ENCODE peak calls at places on chromosomes 13 and 19, in six cellular contexts. One of them, this sample, is unnamed.

GRCh38 chr19:3383121-3383722 is 16.8 kb downstream of the NFIC start:
- DNase-seq in CD4-positive, alpha-beta memory T cell: no peak
- DNase-seq in astrocyte: no peak
- DNase-seq in tibial artery: peak
- DNase-seq in substantia nigra: no peak
- DNase-seq in suprapubic skin: no peak
- DNase-seq in this sample: no peak

GRCh38 chr13:41696163-41697003 is 239.0 kb downstream of the RGCC start:
- DNase-seq in tibial artery: no peak
- DNase-seq in CD4-positive, alpha-beta memory T cell: no peak
- DNase-seq in astrocyte: peak
- DNase-seq in substantia nigra: no peak
- DNase-seq in suprapubic skin: no peak
- DNase-seq in this sample: peak

GRCh38 chr13:113941571-113942191 is 32.2 kb downstream of the C13orf46 start:
- DNase-seq in tibial artery: peak
- DNase-seq in suprapubic skin: peak
- DNase-seq in substantia nigra: no peak
- DNase-seq in astrocyte: peak
- DNase-seq in CD4-positive, alpha-beta memory T cell: no peak
- DNase-seq in this sample: peak

GRCh38 chr19:15015946-15016542 is 33.2 kb upstream of the CASP14 start:
- DNase-seq in astrocyte: no peak
- DNase-seq in CD4-positive, alpha-beta memory T cell: no peak
- DNase-seq in suprapubic skin: no peak
- DNase-seq in tibial artery: no peak
- DNase-seq in substantia nigra: no peak
- DNase-seq in this sample: no peak

GRCh38 chr13:104106705-104107393 is 1040.6 kb upstream of the SLC10A2 start:
- DNase-seq in tibial artery: no peak
- DNase-seq in CD4-positive, alpha-beta memory T cell: no peak
- DNase-seq in substantia nigra: no peak
- DNase-seq in astrocyte: peak
- DNase-seq in suprapubic skin: no peak
- DNase-seq in this sample: peak

GRCh38 chr13:66501187-66501586 is 728.9 kb downstream of the PCDH9 start:
- DNase-seq in suprapubic skin: no peak
- DNase-seq in substantia nigra: no peak
- DNase-seq in tibial artery: no peak
- DNase-seq in astrocyte: peak
- DNase-seq in CD4-positive, alpha-beta memory T cell: no peak
- DNase-seq in this sample: peak

GRCh38 chr13:46757640-46758039 is 39.3 kb downstream of the ESD start:
- DNase-seq in tibial artery: no peak
- DNase-seq in CD4-positive, alpha-beta memory T cell: no peak
- DNase-seq in suprapubic skin: no peak
- DNase-seq in astrocyte: no peak
- DNase-seq in substantia nigra: no peak
- DNase-seq in this sample: no peak

GRCh38 chr13:114099191-114099590 is 33.2 kb downstream of the RASA3 start:
- DNase-seq in suprapubic skin: peak
- DNase-seq in astrocyte: peak
- DNase-seq in CD4-positive, alpha-beta memory T cell: no peak
- DNase-seq in substantia nigra: peak
- DNase-seq in tibial artery: peak
- DNase-seq in this sample: peak

GRCh38 chr19:17796838-17797168 is 1.9 kb downstream of the B3GNT3 start:
- DNase-seq in tibial artery: no peak
- DNase-seq in substantia nigra: no peak
- DNase-seq in CD4-positive, alpha-beta memory T cell: no peak
- DNase-seq in suprapubic skin: no peak
- DNase-seq in astrocyte: no peak
- DNase-seq in this sample: no peak

GRCh38 chr13:72920097-72920496 is 138.2 kb downstream of the PIBF1 start:
- DNase-seq in CD4-positive, alpha-beta memory T cell: no peak
- DNase-seq in tibial artery: no peak
- DNase-seq in suprapubic skin: no peak
- DNase-seq in substantia nigra: no peak
- DNase-seq in astrocyte: peak
- DNase-seq in this sample: no peak

GRCh38 chr13:71727036-71727435 is 140.0 kb downstream of the DACH1 start:
- DNase-seq in CD4-positive, alpha-beta memory T cell: no peak
- DNase-seq in substantia nigra: no peak
- DNase-seq in tibial artery: no peak
- DNase-seq in astrocyte: no peak
- DNase-seq in suprapubic skin: no peak
- DNase-seq in this sample: no peak

GRCh38 chr13:59415498-59415897 is 748.2 kb downstream of the DIAPH3 start:
- DNase-seq in substantia nigra: no peak
- DNase-seq in astrocyte: no peak
- DNase-seq in tibial artery: no peak
- DNase-seq in suprapubic skin: no peak
- DNase-seq in CD4-positive, alpha-beta memory T cell: no peak
- DNase-seq in this sample: no peak

GRCh38 chr13:110323172-110323851 is 16.2 kb downstream of the COL4A2 start:
- DNase-seq in substantia nigra: no peak
- DNase-seq in CD4-positive, alpha-beta memory T cell: no peak
- DNase-seq in tibial artery: peak
- DNase-seq in astrocyte: peak
- DNase-seq in suprapubic skin: no peak
- DNase-seq in this sample: peak

GRCh38 chr19:4506449-4507149 is 11.7 kb downstream of the PLIN4 start:
- DNase-seq in astrocyte: peak
- DNase-seq in substantia nigra: no peak
- DNase-seq in tibial artery: no peak
- DNase-seq in CD4-positive, alpha-beta memory T cell: no peak
- DNase-seq in suprapubic skin: no peak
- DNase-seq in this sample: peak

GRCh38 chr13:47426126-47426849 is 529.4 kb upstream of the HTR2A start:
- DNase-seq in suprapubic skin: peak
- DNase-seq in CD4-positive, alpha-beta memory T cell: no peak
- DNase-seq in astrocyte: peak
- DNase-seq in substantia nigra: no peak
- DNase-seq in tibial artery: peak
- DNase-seq in this sample: peak

GRCh38 chr13:83546476-83546875 is 335.8 kb downstream of the SLITRK1 start:
- DNase-seq in suprapubic skin: no peak
- DNase-seq in astrocyte: peak
- DNase-seq in CD4-positive, alpha-beta memory T cell: no peak
- DNase-seq in substantia nigra: no peak
- DNase-seq in tibial artery: no peak
- DNase-seq in this sample: no peak

GRCh38 chr19:17755977-17756670 is 4.8 kb downstream of the FCHO1 start:
- DNase-seq in tibial artery: no peak
- DNase-seq in suprapubic skin: no peak
- DNase-seq in CD4-positive, alpha-beta memory T cell: peak
- DNase-seq in substantia nigra: peak
- DNase-seq in astrocyte: peak
- DNase-seq in this sample: peak

GRCh38 chr13:101455863-101456262 is 3.4 kb downstream of the ITGBL1 start:
- DNase-seq in suprapubic skin: no peak
- DNase-seq in astrocyte: peak
- DNase-seq in substantia nigra: no peak
- DNase-seq in CD4-positive, alpha-beta memory T cell: no peak
- DNase-seq in tibial artery: no peak
- DNase-seq in this sample: peak

GRCh38 chr13:114339779-114340534 is 25.7 kb downstream of the CHAMP1 start:
- DNase-seq in substantia nigra: no peak
- DNase-seq in tibial artery: no peak
- DNase-seq in CD4-positive, alpha-beta memory T cell: peak
- DNase-seq in suprapubic skin: no peak
- DNase-seq in astrocyte: no peak
- DNase-seq in this sample: peak

GRCh38 chr19:56423276-56423984 is 19.3 kb downstream of the ZNF583 start:
- DNase-seq in substantia nigra: no peak
- DNase-seq in astrocyte: no peak
- DNase-seq in CD4-positive, alpha-beta memory T cell: no peak
- DNase-seq in tibial artery: no peak
- DNase-seq in suprapubic skin: no peak
- DNase-seq in this sample: peak

GRCh38 chr13:40101708-40102359 is 446.4 kb downstream of the COG6 start:
- DNase-seq in substantia nigra: no peak
- DNase-seq in suprapubic skin: no peak
- DNase-seq in astrocyte: no peak
- DNase-seq in tibial artery: no peak
- DNase-seq in CD4-positive, alpha-beta memory T cell: no peak
- DNase-seq in this sample: no peak

DNA sequence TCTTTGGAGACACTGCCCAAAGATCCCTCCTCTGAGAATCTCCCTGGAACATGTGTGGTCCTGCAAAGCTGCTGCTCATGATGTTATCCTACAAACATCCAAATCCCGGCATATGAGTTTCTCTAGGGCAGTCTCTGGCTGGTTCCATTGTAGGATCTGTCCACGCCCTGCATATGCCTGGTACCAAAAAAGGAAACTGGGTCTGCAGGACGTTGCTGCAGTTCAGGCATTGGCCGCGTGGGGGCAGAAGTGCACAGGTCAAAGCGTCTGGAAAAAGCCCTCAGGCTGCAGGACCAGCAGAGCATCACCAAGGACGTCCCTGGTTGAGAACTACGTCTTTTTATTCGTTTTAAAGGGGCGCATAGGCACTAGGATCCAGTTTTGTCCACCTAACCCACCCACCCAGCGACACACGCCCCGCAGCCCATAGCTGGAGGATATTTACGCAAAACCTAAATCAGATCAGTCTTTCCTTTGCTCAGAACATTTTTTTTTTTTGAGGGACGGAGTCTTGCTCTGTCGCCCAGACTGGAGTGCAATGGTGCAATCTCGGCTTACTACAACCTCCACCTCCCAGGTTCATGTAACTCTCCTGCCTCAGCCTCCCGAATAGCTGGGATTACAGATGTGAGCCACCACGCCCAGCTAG is 12.9 kb upstream of the ZNF564 start:
- DNase-seq in CD4-positive, alpha-beta memory T cell: peak
- DNase-seq in astrocyte: peak
- DNase-seq in tibial artery: peak
- DNase-seq in substantia nigra: peak
- DNase-seq in suprapubic skin: peak
- DNase-seq in this sample: peak
- H3K27ac ChIP-seq in CD4-positive, alpha-beta memory T cell: no peak
- H3K27ac ChIP-seq in astrocyte: no peak
- H3K27ac ChIP-seq in tibial artery: no peak
- H3K27ac ChIP-seq in substantia nigra: peak
- H3K27ac ChIP-seq in suprapubic skin: no peak
- H3K27ac ChIP-seq in this sample: no peak

GRCh38 chr19:47600246-47601179 is 8.4 kb upstream of the BICRA start:
- DNase-seq in CD4-positive, alpha-beta memory T cell: peak
- DNase-seq in astrocyte: peak
- DNase-seq in tibial artery: peak
- DNase-seq in substantia nigra: peak
- DNase-seq in suprapubic skin: peak
- DNase-seq in this sample: peak

GRCh38 chr19:47601180-47601904 is 7.6 kb upstream of the BICRA start:
- DNase-seq in suprapubic skin: no peak
- DNase-seq in substantia nigra: no peak
- DNase-seq in tibial artery: no peak
- DNase-seq in astrocyte: no peak
- DNase-seq in CD4-positive, alpha-beta memory T cell: no peak
- DNase-seq in this sample: no peak

GRCh38 chr19:47593860-47594259 is 15.1 kb upstream of the BICRA start:
- DNase-seq in astrocyte: no peak
- DNase-seq in CD4-positive, alpha-beta memory T cell: no peak
- DNase-seq in suprapubic skin: no peak
- DNase-seq in tibial artery: no peak
- DNase-seq in substantia nigra: no peak
- DNase-seq in this sample: no peak

GRCh38 chr19:47595937-47596336 is 13.0 kb upstream of the BICRA start:
- DNase-seq in astrocyte: no peak
- DNase-seq in tibial artery: no peak
- DNase-seq in suprapubic skin: no peak
- DNase-seq in CD4-positive, alpha-beta memory T cell: no peak
- DNase-seq in substantia nigra: no peak
- DNase-seq in this sample: no peak

DNA sequence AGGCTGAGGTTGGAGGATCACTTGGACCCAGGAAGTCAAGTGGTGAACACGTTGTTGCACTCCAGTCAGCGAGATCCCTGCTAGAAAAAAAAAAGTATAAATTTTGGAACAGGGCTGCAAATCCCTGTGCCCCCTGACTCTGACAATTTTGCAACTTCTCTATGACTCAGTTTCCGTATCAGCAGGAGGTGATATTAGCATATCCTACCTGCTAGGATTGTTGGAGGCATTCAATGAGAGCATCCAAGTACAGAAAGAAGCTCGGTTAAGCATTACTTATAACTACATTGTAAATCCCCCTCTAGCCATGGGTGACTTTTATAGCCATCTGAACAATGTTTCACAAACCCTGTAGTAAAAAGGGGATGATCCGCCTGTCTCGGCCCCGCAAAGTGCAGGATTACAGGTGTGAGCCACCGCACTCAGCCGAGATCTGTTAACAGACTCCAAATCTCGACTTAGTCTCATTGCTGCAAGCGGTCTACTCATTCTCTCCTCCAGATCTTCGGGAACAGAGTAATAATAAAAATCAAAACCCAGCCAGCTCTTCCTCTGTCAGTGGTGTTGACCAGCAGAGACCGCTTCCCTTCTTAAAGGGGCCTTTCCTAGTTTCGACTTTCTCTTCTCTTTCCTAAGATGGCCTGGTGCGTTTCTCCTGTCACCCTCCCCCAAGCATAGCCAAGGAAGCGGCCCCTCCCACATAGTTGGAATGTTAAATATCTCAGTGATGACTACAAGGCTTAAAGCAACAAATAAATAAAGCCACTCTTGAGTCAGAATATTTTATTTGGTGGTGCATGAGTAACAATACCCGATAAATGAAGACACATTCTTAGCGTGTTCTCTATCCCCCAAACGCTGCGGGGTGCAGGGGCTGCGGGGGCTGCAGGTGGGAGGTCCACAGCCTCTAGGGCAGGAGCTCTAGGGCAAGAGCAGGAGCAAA is 10.3 kb upstream of the BICRA start:
- DNase-seq in tibial artery: peak
- DNase-seq in CD4-positive, alpha-beta memory T cell: no peak
- DNase-seq in suprapubic skin: peak
- DNase-seq in substantia nigra: no peak
- DNase-seq in astrocyte: peak
- DNase-seq in this sample: peak
- H3K27ac ChIP-seq in tibial artery: peak
- H3K27ac ChIP-seq in CD4-positive, alpha-beta memory T cell: no peak
- H3K27ac ChIP-seq in suprapubic skin: peak
- H3K27ac ChIP-seq in substantia nigra: peak
- H3K27ac ChIP-seq in astrocyte: peak
- H3K27ac ChIP-seq in this sample: peak

GRCh38 chr13:57740719-57741118 is 109.2 kb downstream of the PCDH17 start:
- DNase-seq in suprapubic skin: no peak
- DNase-seq in substantia nigra: peak
- DNase-seq in astrocyte: peak
- DNase-seq in tibial artery: no peak
- DNase-seq in CD4-positive, alpha-beta memory T cell: no peak
- DNase-seq in this sample: peak
- H3K27ac ChIP-seq in suprapubic skin: no peak
- H3K27ac ChIP-seq in substantia nigra: no peak
- H3K27ac ChIP-seq in astrocyte: no peak
- H3K27ac ChIP-seq in tibial artery: no peak
- H3K27ac ChIP-seq in CD4-positive, alpha-beta memory T cell: no peak
- H3K27ac ChIP-seq in this sample: no peak

DNA sequence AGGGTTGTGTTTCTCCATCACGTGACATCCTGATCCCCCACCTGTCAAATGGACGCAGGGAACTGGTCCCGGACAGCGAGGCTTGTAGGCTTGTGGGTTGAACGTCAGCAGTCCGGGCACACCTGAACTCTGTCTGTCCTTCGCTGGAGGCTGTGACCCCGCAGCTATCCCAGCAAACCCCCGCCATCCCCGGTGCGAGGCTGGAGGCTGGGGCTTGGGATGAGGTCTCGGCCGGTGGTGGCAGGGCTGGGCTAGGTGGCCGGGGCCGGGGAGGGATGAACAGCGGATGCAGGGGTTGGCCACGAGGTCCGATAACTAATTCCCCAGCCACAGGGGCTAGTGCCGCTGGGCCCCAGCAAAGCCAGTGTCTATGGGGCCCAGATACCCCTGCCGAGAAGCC is 8.8 kb downstream of the LSM7 start:
- DNase-seq in tibial artery: no peak
- DNase-seq in astrocyte: no peak
- DNase-seq in suprapubic skin: no peak
- DNase-seq in substantia nigra: no peak
- DNase-seq in CD4-positive, alpha-beta memory T cell: no peak
- DNase-seq in this sample: no peak
- H3K27ac ChIP-seq in tibial artery: no peak
- H3K27ac ChIP-seq in astrocyte: no peak
- H3K27ac ChIP-seq in suprapubic skin: no peak
- H3K27ac ChIP-seq in substantia nigra: no peak
- H3K27ac ChIP-seq in CD4-positive, alpha-beta memory T cell: no peak
- H3K27ac ChIP-seq in this sample: no peak